ENCODE peak calls at places on chromosome 14, in six cellular contexts. G, X, R, F, L and I are unnamed samples.
A peak's percentile ranks its signal among the peaks of the same experiment; 100 is the strongest.

GRCh38 chr14:24576178-24576577 is at the start of gene CTSG:
- DNase-seq in F (no peak), G (no peak), X (no peak), R (no peak), L (no peak), I (no peak)

GRCh38 chr14:29548948-29549370 is 378.7 kb downstream of the PRKD1 start:
- DNase-seq in G (no peak), F (peak; percentile 84), X (peak; percentile 60), R (peak; percentile 73), L (no peak), I (no peak)

GRCh38 chr14:21068521-21069387 is 1.4 kb upstream of the ARHGEF40 start:
- DNase-seq in L (peak; percentile 52), X (no peak), F (peak; percentile 57), R (peak; percentile 38), G (no peak), I (peak; percentile 70)

GRCh38 chr14:55579724-55580400 is at the start of gene KTN1:
- DNase-seq in L (peak; percentile 78), R (peak; percentile 49), X (no peak), F (peak; percentile 72), G (peak; percentile 79), I (peak; percentile 77)

GRCh38 chr14:20412876-20413784 is at the start of gene TEP1:
- DNase-seq in G (peak; percentile 57), R (peak; percentile 80), X (peak; percentile 28), L (peak; percentile 73), F (peak; percentile 75), I (peak; percentile 92)

GRCh38 chr14:104749958-104750529 is 2.9 kb upstream of the SIVA1 start:
- DNase-seq in F (no peak), X (no peak), R (peak; percentile 71), L (no peak), G (no peak), I (no peak)

GRCh38 chr14:52473557-52473956 is 78.7 kb downstream of the TXNDC16 start:
- DNase-seq in L (no peak), R (peak; percentile 21), F (peak; percentile 6), G (no peak), X (peak; percentile 42), I (no peak)

GRCh38 chr14:60353410-60353809 is 104.4 kb downstream of the PPM1A start:
- DNase-seq in G (no peak), X (no peak), R (no peak), L (no peak), F (no peak), I (no peak)

GRCh38 chr14:67446371-67447032 is 34.5 kb upstream of the PLEK2 start:
- DNase-seq in R (no peak), X (no peak), F (peak; percentile 16), L (no peak), G (no peak), I (no peak)

GRCh38 chr14:54659365-54659764 is 92.4 kb downstream of the SAMD4A start:
- DNase-seq in G (no peak), X (no peak), F (no peak), L (no peak), R (no peak), I (no peak)

GRCh38 chr14:90795744-90796143 is 20.5 kb downstream of the TTC7B start:
- DNase-seq in X (peak; percentile 28), R (peak; percentile 84), G (no peak), F (no peak), L (no peak), I (no peak)

GRCh38 chr14:100285913-100286400 is 20.3 kb downstream of the SLC25A29 start:
- DNase-seq in F (no peak), R (no peak), X (no peak), G (no peak), L (no peak), I (no peak)

GRCh38 chr14:97977711-97978261 is 1180.6 kb downstream of the VRK1 start:
- DNase-seq in X (peak; percentile 29), G (peak; percentile 64), F (peak; percentile 47), R (no peak), L (peak; percentile 73), I (peak; percentile 45)

GRCh38 chr14:80924365-80925103 is 17.0 kb downstream of the CEP128 start:
- DNase-seq in R (no peak), F (no peak), L (no peak), G (no peak), X (no peak), I (no peak)

GRCh38 chr14:74531467-74531866 is 37.9 kb downstream of the ISCA2 start:
- DNase-seq in X (no peak), F (no peak), R (peak; percentile 32), L (no peak), G (no peak), I (no peak)

GRCh38 chr14:99137001-99137700 is 134.8 kb downstream of the BCL11B start:
- DNase-seq in X (no peak), R (no peak), F (no peak), G (no peak), L (no peak), I (peak; percentile 5)